ENCODE peak calls at places on chromosomes 6 and 20, in five cellular contexts. S is germinal center; U is SW480; R is foreskin fibroblast; O is stimulated activated CD4-positive, alpha-beta T cell treated with anti-CD3 and anti-CD28 coated beads, Interleukin-2, amount 100 ng/mL, for 48 hours. J is an unnamed sample.

GRCh38 chr6:87820343-87820984 is 118.4 kb upstream of the AKIRIN2 start:
- DNase-seq in U (no peak), S (no peak), O (no peak), R (no peak), J (no peak)

GRCh38 chr6:39495640-39496039 is 173.1 kb upstream of the KCNK16 start:
- DNase-seq in S (no peak), R (no peak), U (no peak), O (no peak), J (no peak)

GRCh38 chr6:138815797-138816528 is 20.1 kb downstream of the ECT2L start:
- DNase-seq in S (peak; percentile 53), O (no peak), R (peak; percentile 54), U (peak; percentile 64), J (peak; percentile 48)

GRCh38 chr20:51386586-51386985 is 155.9 kb downstream of the NFATC2 start:
- DNase-seq in R (no peak), U (no peak), S (no peak), O (no peak), J (no peak)

GRCh38 chr6:9139762-9140161 is 704.4 kb upstream of the SLC35B3 start:
- DNase-seq in O (no peak), S (no peak), R (peak; percentile 88), U (no peak), J (peak; percentile 61)

GRCh38 chr6:47203266-47203967 is 106.3 kb downstream of the TNFRSF21 start:
- DNase-seq in U (no peak), S (no peak), O (no peak), R (no peak), J (no peak)

GRCh38 chr6:145626857-145627256 is 108.5 kb downstream of the EPM2A start:
- DNase-seq in O (no peak), U (no peak), R (peak; percentile 36), S (no peak), J (no peak)

GRCh38 chr6:137802408-137803182 is 64.5 kb upstream of the TNFAIP3 start:
- DNase-seq in U (no peak), S (no peak), R (no peak), O (no peak), J (no peak)

GRCh38 chr6:142695016-142695415 is 250.0 kb downstream of the HIVEP2 start:
- DNase-seq in S (no peak), R (no peak), O (no peak), U (no peak), J (peak; percentile 9)

GRCh38 chr6:28866342-28867077 is 57.3 kb downstream of the TRIM27 start:
- DNase-seq in O (peak; percentile 69), R (peak; percentile 23), S (peak; percentile 41), U (peak; percentile 89), J (no peak)

GRCh38 chr6:20424679-20425078 is 23.0 kb downstream of the E2F3 start:
- DNase-seq in S (no peak), R (no peak), U (no peak), O (no peak), J (no peak)

GRCh38 chr6:33160728-33161323 is 31.4 kb downstream of the COL11A2 start:
- DNase-seq in O (no peak), U (peak; percentile 44), R (peak; percentile 68), S (no peak), J (peak; percentile 96)

GRCh38 chr6:138371452-138371711 is 6.3 kb upstream of the SMIM28 start:
- DNase-seq in R (no peak), S (no peak), O (no peak), U (no peak), J (no peak)

GRCh38 chr20:60262967-60263603 is 304.9 kb downstream of the CDH26 start:
- DNase-seq in O (peak; percentile 50), R (no peak), S (peak; percentile 44), U (peak; percentile 43), J (no peak)

GRCh38 chr6:41439524-41440418 is 104.4 kb downstream of the NCR2 start:
- DNase-seq in S (peak; percentile 34), O (no peak), U (no peak), R (no peak), J (no peak)

GRCh38 chr6:30325873-30326445 is 768 bp upstream of the TRIM39 start:
- DNase-seq in S (no peak), R (no peak), U (peak; percentile 77), O (peak; percentile 38), J (no peak)

GRCh38 chr6:9095671-9096260 is 660.4 kb upstream of the SLC35B3 start:
- DNase-seq in R (no peak), S (no peak), O (no peak), U (no peak), J (no peak)

GRCh38 chr6:140744648-140745320 is 1370.3 kb upstream of the CITED2 start:
- DNase-seq in O (no peak), U (no peak), S (no peak), R (peak; percentile 51), J (peak; percentile 55)

GRCh38 chr6:84061613-84062398 is 28.2 kb downstream of the MRAP2 start:
- DNase-seq in U (no peak), O (no peak), R (no peak), S (no peak), J (no peak)

GRCh38 chr6:9593566-9593965 is 821.3 kb downstream of the TFAP2A start:
- DNase-seq in O (no peak), U (no peak), R (no peak), S (no peak), J (no peak)

GRCh38 chr6:141097471-141097870 is 1035.3 kb upstream of the GJE1 start:
- DNase-seq in U (no peak), S (no peak), R (peak; percentile 34), O (no peak), J (no peak)

GRCh38 chr6:117022774-117023173 is 145.7 kb downstream of the RFX6 start:
- DNase-seq in S (no peak), O (no peak), U (no peak), R (no peak), J (no peak)